ENCODE peak calls at places on chromosomes 4 and X, in four cellular contexts. T is stimulated activated CD8-positive, alpha-beta memory T cell treated with anti-CD3 and anti-CD28 coated beads, Interleukin-4, amount 100 ng/mL, for 48 hours; D is B cell; J is NCI-H2029 treated with DMSO at 0.1 percent for 48 hours. N is an unnamed sample.

GRCh38 chr4:164095313-164096110 is 601.0 kb downstream of the TMA16 start:
- DNase-seq in D (no peak), J (no peak), T (no peak), N (no peak)

GRCh38 chr4:101977096-101977495 is 186.6 kb downstream of the BANK1 start:
- DNase-seq in J (no peak), D (no peak), T (no peak), N (no peak)

GRCh38 chr4:7197910-7198309 is 5.6 kb downstream of the SORCS2 start:
- DNase-seq in T (no peak), J (no peak), D (no peak), N (no peak)

GRCh38 chrX:37666516-37666915 is 19.1 kb upstream of the XK start:
- DNase-seq in D (no peak), T (no peak), J (no peak), N (no peak)

GRCh38 chrX:140744085-140744484 is 34.5 kb downstream of the LINC00632 start:
- DNase-seq in D (no peak), J (no peak), T (no peak), N (no peak)

GRCh38 chr4:41750158-41750623 is 1.7 kb upstream of the PHOX2B start:
- DNase-seq in D (no peak), T (no peak), J (no peak), N (no peak)

GRCh38 chr4:121428721-121429120 is 47.9 kb upstream of the QRFPR start:
- DNase-seq in D (no peak), J (no peak), T (no peak), N (no peak)

GRCh38 chr4:173038192-173038896 is 130.3 kb upstream of the GALNT7 start:
- DNase-seq in T (no peak), D (no peak), J (no peak), N (no peak)

GRCh38 chr4:186738421-186738820 is 14.8 kb upstream of the FAT1 start:
- DNase-seq in T (no peak), J (no peak), D (no peak), N (no peak)

N was measured in NCI-H510A.